ENCODE peak calls at places on chromosomes 13 and 19, in six cellular contexts. R is Daoy; K is nephron progenitor cell; C is AG10803; I is stimulated activated CD8-positive, alpha-beta memory T cell treated with anti-CD3 and anti-CD28 coated beads, Interleukin-15, amount 100 ng/mL, for 24 hours; V is H7. J is an unnamed sample.

GRCh38 chr13:46476174-46476573 is 76.8 kb upstream of the LRCH1 start:
- DNase-seq in C (peak; percentile 11), I (no peak), R (no peak), V (no peak), K (no peak), J (peak; percentile 29)

GRCh38 chr13:21466527-21466926 is 7.4 kb upstream of the ZDHHC20 start:
- DNase-seq in R (no peak), V (no peak), I (no peak), C (no peak), K (no peak), J (no peak)

GRCh38 chr19:47821460-47822020 is at the start of gene CRX:
- DNase-seq in C (no peak), K (no peak), V (peak; percentile 46), R (no peak), I (no peak), J (no peak)

GRCh38 chr13:110103026-110103425 is 203.9 kb downstream of the COL4A1 start:
- DNase-seq in K (no peak), R (no peak), V (no peak), C (no peak), I (no peak), J (no peak)

GRCh38 chr13:38951525-38952313 is 38.9 kb downstream of the STOML3 start:
- DNase-seq in I (no peak), V (no peak), C (no peak), R (no peak), K (no peak), J (no peak)

GRCh38 chr19:39833464-39834286 is at the start of gene DYRK1B:
- DNase-seq in I (peak; percentile 89), K (peak; percentile 97), R (peak; percentile 96), V (peak; percentile 99), C (peak; percentile 96), J (peak; percentile 99)

GRCh38 chr13:109785892-109786450 is 412 bp downstream of the IRS2 start:
- DNase-seq in R (no peak), K (no peak), V (peak; percentile 79), C (no peak), I (no peak), J (peak; percentile 66)

GRCh38 chr19:9869008-9869617 is 34.0 kb downstream of the PIN1 start:
- DNase-seq in K (no peak), I (no peak), R (no peak), V (no peak), C (peak; percentile 4), J (no peak)

GRCh38 chr19:31408460-31409124 is 59.4 kb upstream of the TSHZ3 start:
- DNase-seq in I (no peak), C (peak; percentile 87), V (no peak), K (no peak), R (peak; percentile 82), J (peak; percentile 90)

GRCh38 chr19:19817357-19817756 is 4.2 kb downstream of the ZNF506 start:
- DNase-seq in R (no peak), I (no peak), K (no peak), C (no peak), V (no peak), J (no peak)

GRCh38 chr19:31500540-31500830 is 151.2 kb upstream of the TSHZ3 start:
- DNase-seq in I (no peak), R (no peak), C (no peak), V (no peak), K (no peak), J (no peak)

GRCh38 chr13:80168089-80168850 is 172.7 kb downstream of the SPRY2 start:
- DNase-seq in V (no peak), K (no peak), R (no peak), I (no peak), C (peak; percentile 13), J (peak; percentile 64)

GRCh38 chr13:111518161-111518791 is 197.8 kb downstream of the TEX29 start:
- DNase-seq in C (no peak), R (peak; percentile 30), I (no peak), K (no peak), V (no peak), J (no peak)

GRCh38 chr13:104460553-104460952 is 1394.3 kb upstream of the SLC10A2 start:
- DNase-seq in K (no peak), C (no peak), V (no peak), I (no peak), R (peak; percentile 3), J (no peak)

GRCh38 chr19:7506385-7507328 is 9.2 kb upstream of the ZNF358 start:
- DNase-seq in R (peak; percentile 95), V (peak; percentile 90), C (peak; percentile 81), I (no peak), K (peak; percentile 81), J (peak; percentile 73)

GRCh38 chr13:95754069-95754468 is 77.1 kb downstream of the DNAJC3 start:
- DNase-seq in K (no peak), V (no peak), I (no peak), R (no peak), C (no peak), J (no peak)

GRCh38 chr13:110294146-110294545 is 12.8 kb downstream of the COL4A1 start:
- DNase-seq in R (no peak), C (peak; percentile 98), V (no peak), K (no peak), I (no peak), J (peak; percentile 73)

GRCh38 chr13:64639206-64639605 is 2590.9 kb downstream of the PCDH9 start:
- DNase-seq in C (no peak), R (no peak), K (no peak), V (no peak), I (no peak), J (no peak)

GRCh38 chr19:4327252-4327876 is 11.3 kb downstream of the STAP2 start:
- DNase-seq in R (peak; percentile 85), I (peak; percentile 52), K (peak; percentile 92), C (peak; percentile 22), V (peak; percentile 97), J (peak; percentile 73)

GRCh38 chr19:2820112-2820702 is 539 bp downstream of the ZNF554 start:
- DNase-seq in K (no peak), V (no peak), R (no peak), I (no peak), C (no peak), J (peak; percentile 43)

GRCh38 chr13:110319774-110320509 is 12.9 kb downstream of the COL4A2 start:
- DNase-seq in R (peak; percentile 87), C (peak; percentile 77), K (no peak), I (no peak), V (peak; percentile 55), J (peak; percentile 80)

GRCh38 chr13:112652512-112653458 is 37.1 kb upstream of the ATP11A start:
- DNase-seq in I (no peak), V (no peak), R (peak; percentile 62), K (no peak), C (no peak), J (no peak)

GRCh38 chr13:42883771-42884170 is 102.4 kb downstream of the FAM216B start:
- DNase-seq in C (peak; percentile 84), K (peak; percentile 59), I (no peak), R (peak; percentile 4), V (peak; percentile 27), J (peak; percentile 70)

GRCh38 chr19:7099597-7099921 is 30.1 kb downstream of the ZNF557 start:
- DNase-seq in I (no peak), C (no peak), K (peak; percentile 93), V (no peak), R (no peak), J (no peak)

GRCh38 chr19:45954132-45954531 is 19.5 kb downstream of the NOVA2 start:
- DNase-seq in I (no peak), C (no peak), V (peak; percentile 67), K (peak; percentile 26), R (no peak), J (no peak)

GRCh38 chr19:17129377-17129776 is 53.8 kb downstream of the MYO9B start:
- DNase-seq in K (no peak), V (no peak), R (no peak), I (no peak), C (no peak), J (no peak)

J was measured in GM23248.